ENCODE peak calls at places on chromosomes 6 and 20, in four cellular contexts. Y is HepG2, K is K562, S is GM12878. U is an unnamed sample.

GRCh38 chr6:148471624-148472494 is 129.2 kb downstream of the SASH1 start:
- DNase-seq in K (no peak), S (no peak), Y (no peak), U (no peak)

GRCh38 chr6:57262901-57263694 is 41.0 kb upstream of the RAB23 start:
- DNase-seq in Y (no peak), S (no peak), K (no peak), U (no peak)

GRCh38 chr20:1955289-1955688 is 38.6 kb downstream of the PDYN start:
- DNase-seq in Y (no peak), S (no peak), K (no peak), U (no peak)

GRCh38 chr20:42294976-42295375 is 676.8 kb upstream of the CHD6 start:
- DNase-seq in Y (no peak), K (no peak), S (no peak), U (no peak)

GRCh38 chr6:82766476-82766875 is 299.2 kb downstream of the UBE3D start:
- DNase-seq in S (no peak), Y (no peak), K (no peak), U (no peak)

GRCh38 chr20:13029687-13030510 is 21.1 kb downstream of the SPTLC3 start:
- DNase-seq in Y (peak), S (no peak), K (no peak), U (peak)

GRCh38 chr6:73309784-73310502 is 44.1 kb downstream of the DPPA5 start:
- DNase-seq in S (no peak), Y (no peak), K (peak), U (peak)

GRCh38 chr20:8223096-8223870 is 91.2 kb downstream of the PLCB1 start:
- DNase-seq in K (no peak), S (no peak), Y (peak), U (no peak)

GRCh38 chr6:33065312-33065711 is 8.1 kb downstream of the HLA-DPA1 start:
- DNase-seq in S (no peak), Y (no peak), K (no peak), U (no peak)

GRCh38 chr20:24950836-24951525 is 1.9 kb downstream of the CST7 start:
- DNase-seq in K (no peak), S (no peak), Y (no peak), U (no peak)

GRCh38 chr6:15621203-15622044 is 41.4 kb downstream of the DTNBP1 start:
- DNase-seq in S (peak), K (peak), Y (no peak), U (no peak)

GRCh38 chr6:11198663-11199603 is 33.5 kb downstream of the NEDD9 start:
- DNase-seq in Y (no peak), S (no peak), K (no peak), U (no peak)

GRCh38 chr6:144469144-144469575 is 184.0 kb downstream of the UTRN start:
- DNase-seq in Y (no peak), S (peak), K (no peak), U (no peak)

GRCh38 chr6:105504660-105505059 is 101.8 kb upstream of the PREP start:
- DNase-seq in K (no peak), S (no peak), Y (no peak), U (no peak)

GRCh38 chr20:5171790-5172164 is 45.0 kb downstream of the CDS2 start:
- DNase-seq in K (no peak), S (no peak), Y (no peak), U (no peak)

GRCh38 chr6:100202417-100203194 is 208.6 kb upstream of the MCHR2 start:
- DNase-seq in S (no peak), Y (no peak), K (no peak), U (peak)

GRCh38 chr20:17443326-17443858 is 87.8 kb downstream of the BFSP1 start:
- DNase-seq in Y (no peak), K (no peak), S (no peak), U (no peak)

GRCh38 chr6:13268914-13269532 is 59.3 kb downstream of the TBC1D7 start:
- DNase-seq in K (no peak), S (no peak), Y (peak), U (no peak)

GRCh38 chr20:17646209-17646717 is 35.8 kb downstream of the RRBP1 start:
- DNase-seq in S (no peak), Y (peak), K (no peak), U (no peak)

GRCh38 chr6:144265390-144265789 is 19.7 kb upstream of the UTRN start:
- DNase-seq in S (peak), Y (peak), K (no peak), U (peak)

DNA sequence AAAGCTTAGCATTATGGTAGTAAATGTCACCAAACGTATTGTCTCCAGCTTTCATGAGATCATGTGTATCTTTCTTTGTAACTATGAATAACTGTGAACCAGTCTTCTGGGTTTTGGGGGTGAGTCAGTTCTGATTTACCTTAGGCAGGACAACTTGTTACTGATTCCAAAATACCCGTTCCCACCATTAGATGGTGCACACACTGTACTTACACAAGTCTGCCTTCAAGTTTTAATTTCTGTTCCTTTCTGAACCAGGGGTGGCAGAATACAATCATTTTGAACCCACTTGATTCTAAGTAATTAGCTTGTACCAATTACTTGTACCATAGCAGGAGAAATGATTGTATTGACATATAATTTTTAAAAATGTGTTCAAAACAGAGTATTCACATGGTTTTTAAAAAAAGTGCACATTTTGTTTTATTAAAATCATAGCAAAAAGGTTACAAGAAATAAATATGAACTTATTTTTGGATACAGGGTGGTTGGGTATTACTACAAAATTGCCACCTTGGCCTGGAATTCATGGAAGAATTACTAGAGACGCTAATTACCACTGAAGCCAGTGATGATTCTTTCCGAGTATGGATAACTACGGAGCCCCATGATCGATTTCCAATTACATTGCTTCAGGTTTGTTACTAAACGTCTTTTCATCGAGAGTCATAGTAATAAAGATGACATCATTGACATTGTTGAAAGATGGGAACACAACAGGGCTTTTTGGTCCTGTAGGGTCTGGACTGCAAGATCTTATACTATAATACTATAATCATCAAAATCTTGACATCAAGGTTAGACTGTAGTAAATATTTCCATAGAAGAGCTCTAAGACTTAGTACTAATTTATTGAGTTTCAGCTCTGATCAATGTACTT is 75.2 kb upstream of the GLP1R start:
- DNase-seq in S (peak), K (peak), Y (peak), U (peak)
- TF ChIP-seq MYC in S (no peak), K (no peak), Y (no peak), U (no peak)

GRCh38 chr6:166277021-166277420 is 31.2 kb downstream of the PRR18 start:
- DNase-seq in S (no peak), K (no peak), Y (no peak), U (no peak)
- TF ChIP-seq POLR2AphosphoS2 in S (no peak), K (no peak), Y (no peak), U (no peak)

GRCh38 chr6:46095251-46095650 is 34.5 kb upstream of the ENPP4 start:
- DNase-seq in K (no peak), S (no peak), Y (no peak), U (no peak)

GRCh38 chr6:46091080-46091478 is 38.7 kb upstream of the ENPP4 start:
- DNase-seq in S (no peak), K (no peak), Y (no peak), U (no peak)

GRCh38 chr6:46090115-46091079 is 39.4 kb upstream of the ENPP4 start:
- DNase-seq in S (peak), K (peak), Y (peak), U (peak)
- TF ChIP-seq CHD4 in S (no peak), K (no peak), Y (no peak), U (no peak)

GRCh38 chr6:1502041-1502440 is 107.7 kb upstream of the FOXC1 start:
- DNase-seq in Y (no peak), K (no peak), S (no peak), U (no peak)

GRCh38 chr6:1497593-1498105 is 108.3 kb downstream of the FOXF2 start:
- DNase-seq in S (no peak), K (no peak), Y (no peak), U (no peak)

GRCh38 chr6:1500874-1501273 is 108.8 kb upstream of the FOXC1 start:
- DNase-seq in Y (no peak), K (no peak), S (no peak), U (no peak)

GRCh38 chr6:1498491-1499113 is 109.2 kb downstream of the FOXF2 start:
- DNase-seq in K (no peak), S (no peak), Y (peak), U (no peak)

DNA sequence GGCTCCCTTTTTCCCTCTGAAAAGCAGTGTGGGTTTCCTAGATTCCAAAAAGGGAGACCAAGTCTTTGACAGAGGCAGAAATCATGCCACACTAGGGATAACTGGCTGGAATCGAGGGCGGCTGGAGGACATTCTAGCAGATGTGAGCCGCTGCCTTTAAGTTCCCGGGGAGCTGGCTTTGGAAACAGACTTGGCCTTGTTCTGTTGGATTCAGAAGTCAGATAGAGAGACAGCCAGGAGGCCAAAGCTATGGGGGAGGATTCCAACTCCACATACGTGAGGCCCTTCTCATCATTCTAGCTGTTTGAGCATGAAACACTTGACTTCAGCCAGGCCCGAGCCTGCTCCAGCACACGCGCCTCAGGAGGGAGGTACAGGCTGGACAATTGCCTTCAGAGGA is 109.9 kb upstream of the FOXC1 start:
- DNase-seq in S (no peak), Y (no peak), K (no peak), U (no peak)
- TF ChIP-seq MYC in S (no peak), Y (no peak), K (no peak), U (no peak)

DNA sequence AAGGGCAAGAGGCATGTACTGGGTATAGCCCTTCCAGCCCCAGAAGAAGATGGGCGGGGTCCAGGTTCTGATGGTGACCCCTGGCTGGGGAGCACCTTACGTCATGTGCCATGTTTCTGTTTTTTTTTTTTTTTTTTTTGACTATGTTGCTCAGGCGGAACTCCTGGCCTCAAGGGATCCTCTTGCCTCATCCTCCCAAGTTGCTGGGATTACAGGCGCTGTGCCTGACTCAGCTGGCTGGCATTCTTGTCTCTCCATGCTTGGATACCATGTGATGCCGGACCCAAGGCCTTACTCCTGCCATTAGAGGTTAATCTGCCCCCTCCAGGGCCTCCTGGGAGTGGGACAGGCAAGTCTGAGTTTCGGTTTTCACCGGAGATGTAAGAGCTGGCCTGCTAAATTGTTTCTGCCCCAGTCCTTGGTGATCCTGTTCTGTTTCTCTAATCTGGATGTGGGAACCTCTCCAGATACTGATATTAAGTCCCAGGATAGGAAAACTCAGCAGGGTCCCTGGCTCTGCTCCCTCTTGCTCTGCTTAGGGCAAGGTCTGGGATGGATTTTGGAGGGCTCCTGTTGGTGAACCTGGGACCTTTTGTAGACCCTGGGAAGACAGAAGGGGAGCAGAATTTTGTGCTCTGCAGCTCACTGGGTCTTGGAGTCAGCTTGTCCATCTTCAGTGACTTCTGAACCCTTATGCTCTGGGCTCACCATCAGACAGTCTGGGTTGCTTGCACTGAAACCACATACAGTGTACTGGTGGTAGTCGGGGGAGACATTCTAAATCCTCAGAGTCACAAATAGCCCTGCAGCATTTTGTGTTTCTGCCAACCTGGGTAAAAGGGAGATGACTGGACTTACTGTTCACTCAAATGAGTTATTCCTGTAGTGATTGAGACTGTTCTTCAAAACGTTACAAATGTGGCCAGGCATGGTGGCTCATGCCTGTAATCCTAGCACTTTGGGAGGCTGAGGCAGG is 45.1 kb downstream of the PTK7 start:
- DNase-seq in Y (no peak), S (no peak), K (no peak), U (no peak)
- TF ChIP-seq POLR2AphosphoS2 in Y (no peak), S (no peak), K (no peak), U (no peak)

GRCh38 chr6:38935051-38935450 is 113.5 kb upstream of the GLP1R start:
- DNase-seq in S (no peak), K (no peak), Y (no peak), U (no peak)
- TF ChIP-seq CHD4 in S (no peak), K (no peak), Y (no peak), U (no peak)

DNA sequence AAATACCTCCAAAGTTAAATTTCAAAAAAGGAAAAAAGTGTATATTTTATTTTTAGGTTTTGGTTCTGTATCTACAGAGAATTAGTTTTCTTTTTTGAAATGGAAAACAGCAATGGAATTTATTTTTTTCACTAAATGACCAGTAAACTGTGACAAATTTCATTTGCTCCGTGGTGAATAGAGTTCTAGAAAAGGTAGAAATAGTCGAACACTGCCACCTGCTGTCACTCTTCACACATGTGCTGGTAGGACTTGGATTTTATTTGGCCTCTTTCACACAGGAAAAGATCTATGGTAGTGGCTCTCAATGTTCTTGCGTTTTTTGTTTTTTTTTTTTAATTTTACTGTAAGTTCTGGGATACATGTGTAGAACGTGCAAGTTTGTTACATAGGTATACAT is 312.5 kb downstream of the EYA4 start:
- DNase-seq in Y (peak), K (peak), S (no peak), U (peak)
- TF ChIP-seq MYC in Y (no peak), K (no peak), S (no peak), U (no peak)

GRCh38 chr6:154232013-154232920 is 124.3 kb downstream of the IPCEF1 start:
- DNase-seq in S (no peak), K (no peak), Y (no peak), U (no peak)
- TF ChIP-seq POLR2AphosphoS2 in S (no peak), K (no peak), Y (no peak), U (no peak)

DNA sequence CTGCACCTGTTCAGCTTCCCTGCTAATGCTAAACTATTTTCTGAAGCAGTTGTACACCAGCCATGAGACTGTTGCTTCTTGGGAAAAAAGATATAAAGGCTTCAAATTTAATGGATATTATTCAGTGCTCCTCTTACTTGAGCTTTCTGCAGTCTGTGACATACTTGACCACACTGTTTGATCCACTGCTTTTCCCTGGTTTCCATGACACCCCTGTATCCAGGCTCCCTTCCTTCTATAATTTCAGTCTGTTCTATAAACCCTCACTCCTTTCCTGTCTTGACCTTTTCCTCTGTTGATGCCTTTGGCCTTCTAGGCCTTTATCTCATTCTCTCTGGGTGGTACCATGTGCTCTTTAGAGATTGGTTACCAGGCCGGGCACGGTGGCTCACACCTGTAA is 10.3 kb upstream of the ZBTB12 start:
- DNase-seq in K (no peak), Y (no peak), S (no peak), U (no peak)
- TF ChIP-seq CHD4 in K (no peak), Y (no peak), S (no peak), U (no peak)